ENCODE peak calls at places on chromosome 12, in five cellular contexts. One of them, this sample, is unnamed.

GRCh38 chr12:52228931-52229330 is 4.1 kb upstream of the KRT7 start:
- DNase-seq in left lung: no peak
- DNase-seq in AG10803: no peak
- DNase-seq in RKO: no peak
- DNase-seq in C1 segment of cervical spinal cord: no peak
- DNase-seq in this sample: no peak

GRCh38 chr12:41724216-41724615 is 420.5 kb downstream of the GXYLT1 start:
- DNase-seq in AG10803: no peak
- DNase-seq in RKO: peak
- DNase-seq in left lung: no peak
- DNase-seq in C1 segment of cervical spinal cord: no peak
- DNase-seq in this sample: no peak

GRCh38 chr12:55885113-55885512 is 42.4 kb upstream of the MMP19 start:
- DNase-seq in RKO: no peak
- DNase-seq in AG10803: no peak
- DNase-seq in left lung: no peak
- DNase-seq in C1 segment of cervical spinal cord: no peak
- DNase-seq in this sample: no peak

GRCh38 chr12:114799574-114800487 is 115.9 kb upstream of the TBX3 start:
- DNase-seq in RKO: no peak
- DNase-seq in C1 segment of cervical spinal cord: no peak
- DNase-seq in AG10803: peak
- DNase-seq in left lung: no peak
- DNase-seq in this sample: peak

GRCh38 chr12:110100315-110100970 is 23.7 kb upstream of the IFT81 start:
- DNase-seq in RKO: peak
- DNase-seq in AG10803: peak
- DNase-seq in left lung: peak
- DNase-seq in C1 segment of cervical spinal cord: peak
- DNase-seq in this sample: peak

GRCh38 chr12:76866726-76867125 is 12.1 kb downstream of the CSRP2 start:
- DNase-seq in AG10803: peak
- DNase-seq in C1 segment of cervical spinal cord: no peak
- DNase-seq in RKO: no peak
- DNase-seq in left lung: no peak
- DNase-seq in this sample: no peak

GRCh38 chr12:22855456-22855855 is 230.5 kb downstream of the ETNK1 start:
- DNase-seq in AG10803: no peak
- DNase-seq in RKO: no peak
- DNase-seq in left lung: no peak
- DNase-seq in C1 segment of cervical spinal cord: no peak
- DNase-seq in this sample: no peak

GRCh38 chr12:105317942-105318614 is 12.4 kb upstream of the C12orf75 start:
- DNase-seq in left lung: no peak
- DNase-seq in AG10803: peak
- DNase-seq in C1 segment of cervical spinal cord: no peak
- DNase-seq in RKO: no peak
- DNase-seq in this sample: no peak

GRCh38 chr12:116619246-116619645 is 60.1 kb downstream of the MAP1LC3B2 start:
- DNase-seq in AG10803: no peak
- DNase-seq in RKO: no peak
- DNase-seq in C1 segment of cervical spinal cord: no peak
- DNase-seq in left lung: no peak
- DNase-seq in this sample: no peak

GRCh38 chr12:34398366-34398705 is 376.0 kb downstream of the ALG10 start:
- DNase-seq in left lung: peak
- DNase-seq in RKO: no peak
- DNase-seq in AG10803: no peak
- DNase-seq in C1 segment of cervical spinal cord: no peak
- DNase-seq in this sample: peak

GRCh38 chr12:18146375-18146774 is 56.4 kb upstream of the RERGL start:
- DNase-seq in left lung: no peak
- DNase-seq in C1 segment of cervical spinal cord: no peak
- DNase-seq in AG10803: no peak
- DNase-seq in RKO: no peak
- DNase-seq in this sample: no peak

GRCh38 chr12:108080363-108080762 is 48.7 kb upstream of the WSCD2 start:
- DNase-seq in left lung: no peak
- DNase-seq in AG10803: no peak
- DNase-seq in RKO: no peak
- DNase-seq in C1 segment of cervical spinal cord: no peak
- DNase-seq in this sample: no peak

GRCh38 chr12:52526511-52526951 is 6.3 kb upstream of the KRT5 start:
- DNase-seq in AG10803: no peak
- DNase-seq in RKO: no peak
- DNase-seq in C1 segment of cervical spinal cord: no peak
- DNase-seq in left lung: no peak
- DNase-seq in this sample: no peak

GRCh38 chr12:28800129-28800528 is 348.9 kb upstream of the FAR2 start:
- DNase-seq in left lung: no peak
- DNase-seq in C1 segment of cervical spinal cord: no peak
- DNase-seq in AG10803: no peak
- DNase-seq in RKO: no peak
- DNase-seq in this sample: no peak

GRCh38 chr12:130110910-130111309 is 51.4 kb upstream of the FZD10 start:
- DNase-seq in left lung: no peak
- DNase-seq in RKO: no peak
- DNase-seq in AG10803: no peak
- DNase-seq in C1 segment of cervical spinal cord: no peak
- DNase-seq in this sample: no peak

GRCh38 chr12:116222358-116222757 is 55.1 kb downstream of the MED13L start:
- DNase-seq in left lung: peak
- DNase-seq in AG10803: peak
- DNase-seq in C1 segment of cervical spinal cord: no peak
- DNase-seq in RKO: peak
- DNase-seq in this sample: no peak

GRCh38 chr12:124923906-124924734 is 9.7 kb upstream of the UBC start:
- DNase-seq in left lung: peak
- DNase-seq in RKO: peak
- DNase-seq in AG10803: peak
- DNase-seq in C1 segment of cervical spinal cord: no peak
- DNase-seq in this sample: no peak

GRCh38 chr12:75207338-75208083 is 2.1 kb downstream of the KCNC2 start:
- DNase-seq in AG10803: no peak
- DNase-seq in left lung: no peak
- DNase-seq in C1 segment of cervical spinal cord: no peak
- DNase-seq in RKO: no peak
- DNase-seq in this sample: peak

GRCh38 chr12:46546634-46547273 is 174.2 kb upstream of the SLC38A2 start:
- DNase-seq in RKO: peak
- DNase-seq in C1 segment of cervical spinal cord: no peak
- DNase-seq in AG10803: no peak
- DNase-seq in left lung: no peak
- DNase-seq in this sample: no peak

GRCh38 chr12:60421741-60422140 is 825.9 kb downstream of the SLC16A7 start:
- DNase-seq in RKO: no peak
- DNase-seq in AG10803: no peak
- DNase-seq in C1 segment of cervical spinal cord: no peak
- DNase-seq in left lung: no peak
- DNase-seq in this sample: no peak

GRCh38 chr12:56591111-56591510 is 39.0 kb downstream of the BAZ2A start:
- DNase-seq in AG10803: no peak
- DNase-seq in RKO: no peak
- DNase-seq in C1 segment of cervical spinal cord: no peak
- DNase-seq in left lung: no peak
- DNase-seq in this sample: no peak

GRCh38 chr12:25504744-25505143 is 48.3 kb downstream of the LMNTD1 start:
- DNase-seq in left lung: no peak
- DNase-seq in C1 segment of cervical spinal cord: no peak
- DNase-seq in RKO: no peak
- DNase-seq in AG10803: no peak
- DNase-seq in this sample: no peak

GRCh38 chr12:105742567-105742874 is 396.2 kb downstream of the NUAK1 start:
- DNase-seq in RKO: no peak
- DNase-seq in AG10803: no peak
- DNase-seq in C1 segment of cervical spinal cord: no peak
- DNase-seq in left lung: no peak
- DNase-seq in this sample: no peak

GRCh38 chr12:108312885-108313203 is 26.3 kb downstream of the CMKLR1 start:
- DNase-seq in left lung: peak
- DNase-seq in AG10803: peak
- DNase-seq in RKO: no peak
- DNase-seq in C1 segment of cervical spinal cord: no peak
- DNase-seq in this sample: peak

GRCh38 chr12:119679081-119679480 is 11.1 kb downstream of the PRKAB1 start:
- DNase-seq in left lung: no peak
- DNase-seq in C1 segment of cervical spinal cord: no peak
- DNase-seq in AG10803: no peak
- DNase-seq in RKO: no peak
- DNase-seq in this sample: no peak